ENCODE peak calls at places on chromosomes 2 and 18, in eight cellular contexts. Y is NCI-H69, D is HEK293T, J is HFFc6, X is GM03348, P is tibial nerve, W is A172, S is Daoy. A is an unnamed sample.

GRCh38 chr2:9462872-9463697 is 11.3 kb upstream of the IAH1 start:
- DNase-seq in W (no peak), Y (peak; percentile 83), S (no peak), P (no peak), J (no peak), X (no peak), D (no peak), A (no peak)

GRCh38 chr2:890791-891190 is 59.9 kb upstream of the SNTG2 start:
- DNase-seq in D (no peak), W (no peak), S (no peak), J (peak; percentile 2), X (no peak), P (no peak), Y (no peak), A (no peak)

GRCh38 chr2:85852979-85853498 is 35.8 kb downstream of the ST3GAL5 start:
- DNase-seq in W (no peak), X (peak; percentile 69), D (no peak), Y (no peak), S (no peak), P (peak; percentile 44), J (no peak), A (no peak)

GRCh38 chr2:65868177-65868576 is 435.8 kb upstream of the SPRED2 start:
- DNase-seq in D (no peak), J (no peak), S (no peak), Y (no peak), X (no peak), W (no peak), P (no peak), A (no peak)

GRCh38 chr2:238244151-238244550 is 4.3 kb upstream of the HES6 start:
- DNase-seq in J (no peak), X (no peak), Y (no peak), W (no peak), D (no peak), P (no peak), S (no peak), A (no peak)

GRCh38 chr2:125397535-125398251 is 1258.3 kb upstream of the GYPC start:
- DNase-seq in Y (no peak), D (no peak), X (no peak), J (no peak), P (no peak), W (no peak), S (no peak), A (no peak)

GRCh38 chr2:11111811-11112425 is 43.3 kb upstream of the SLC66A3 start:
- DNase-seq in J (no peak), D (no peak), Y (no peak), X (no peak), W (no peak), S (no peak), P (no peak), A (no peak)

GRCh38 chr18:12722731-12723130 is 19.9 kb downstream of the PSMG2 start:
- DNase-seq in P (no peak), D (no peak), X (no peak), J (no peak), S (no peak), Y (no peak), W (no peak), A (no peak)